ENCODE peak calls at places on chromosome 12, in eight cellular contexts. O is CD8-positive, alpha-beta memory T cell; R is effector memory CD4-positive, alpha-beta T cell; S is SK-N-MC; K is lung; U is adipocyte; Y is PC-3; H is sigmoid colon. G is an unnamed sample.

GRCh38 chr12:27964123-27964522 is 8.4 kb downstream of the PTHLH start:
- DNase-seq in O (no peak), R (no peak), S (no peak), K (no peak), U (no peak), Y (peak), H (no peak), G (no peak)

GRCh38 chr12:47811581-47812484 is 7.9 kb downstream of the HDAC7 start:
- DNase-seq in O (no peak), R (no peak), S (no peak), K (no peak), U (peak), Y (no peak), H (peak), G (peak)

GRCh38 chr12:3342051-3342450 is 149.0 kb upstream of the PRMT8 start:
- DNase-seq in O (no peak), R (no peak), S (no peak), K (no peak), U (peak), Y (peak), H (no peak), G (no peak)

GRCh38 chr12:69679119-69679518 is 20.0 kb downstream of the BEST3 start:
- DNase-seq in O (no peak), R (no peak), S (no peak), K (no peak), U (no peak), Y (peak), H (no peak), G (no peak)

GRCh38 chr12:4810219-4810671 is 90.0 kb downstream of the GALNT8 start:
- DNase-seq in O (no peak), R (no peak), S (no peak), K (no peak), U (no peak), Y (no peak), H (no peak), G (no peak)

GRCh38 chr12:4355843-4356327 is 23.6 kb downstream of the FGF23 start:
- DNase-seq in O (peak), R (peak), S (no peak), K (no peak), U (peak), Y (peak), H (no peak), G (no peak)

GRCh38 chr12:69168828-69169227 is 70.5 kb upstream of the CPSF6 start:
- DNase-seq in O (no peak), R (no peak), S (no peak), K (no peak), U (no peak), Y (no peak), H (no peak), G (no peak)

GRCh38 chr12:46131729-46132128 is 137.1 kb downstream of the SLC38A1 start:
- DNase-seq in O (no peak), R (no peak), S (no peak), K (no peak), U (no peak), Y (peak), H (no peak), G (no peak)

GRCh38 chr12:93784339-93785086 is 107.3 kb downstream of the CRADD start:
- DNase-seq in O (no peak), R (peak), S (no peak), K (no peak), U (peak), Y (peak), H (peak), G (peak)

GRCh38 chr12:99436584-99436983 is 211.0 kb upstream of the GARIN6 start:
- DNase-seq in O (no peak), R (no peak), S (no peak), K (no peak), U (no peak), Y (no peak), H (no peak), G (no peak)

GRCh38 chr12:68686262-68686594 is 550 bp upstream of the NUP107 start:
- DNase-seq in O (no peak), R (no peak), S (no peak), K (no peak), U (no peak), Y (no peak), H (no peak), G (no peak)

GRCh38 chr12:5904441-5904840 is 40.6 kb downstream of the ANO2 start:
- DNase-seq in O (no peak), R (no peak), S (no peak), K (no peak), U (no peak), Y (no peak), H (no peak), G (no peak)

GRCh38 chr12:54018608-54018984 is 9.6 kb upstream of the HOXC6 start:
- DNase-seq in O (no peak), R (no peak), S (no peak), K (no peak), U (no peak), Y (no peak), H (no peak), G (no peak)
- H3K4me3 ChIP-seq in O (no peak), R (no peak), S (peak), K (no peak), U (peak), Y (peak), H (peak), G (peak)

DNA sequence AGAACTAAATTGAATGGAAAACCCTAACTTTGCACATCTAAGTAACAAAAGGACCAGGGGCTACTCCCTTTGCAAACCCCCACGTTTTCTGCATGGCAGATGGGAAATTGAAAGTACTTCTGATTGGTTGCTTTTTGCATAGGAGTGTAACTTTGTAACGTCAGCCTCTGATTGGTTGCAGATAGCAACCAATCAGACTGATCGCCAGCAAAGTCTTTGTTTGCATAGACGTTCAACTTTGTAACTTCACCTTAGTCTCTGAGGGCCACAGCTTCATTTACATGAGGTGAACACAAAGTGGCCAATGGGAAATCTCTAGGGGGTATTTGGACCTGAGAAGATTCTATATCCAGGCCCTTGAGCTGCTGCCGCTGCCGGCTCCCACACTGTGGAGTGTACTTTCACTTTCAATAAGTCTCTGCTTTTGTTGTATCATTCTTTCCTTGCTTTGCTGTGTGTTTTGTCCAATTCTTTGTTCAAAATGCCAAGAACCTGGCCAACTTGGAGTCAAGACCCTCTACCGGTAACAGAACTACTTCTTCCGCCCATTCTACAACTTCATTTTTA is 102.5 kb upstream of the PRICKLE1 start:
- DNase-seq in O (no peak), R (no peak), S (no peak), K (no peak), U (no peak), Y (no peak), H (no peak), G (no peak)
- H3K4me3 ChIP-seq in O (no peak), R (no peak), S (no peak), K (no peak), U (peak), Y (no peak), H (peak), G (no peak)

GRCh38 chr12:53107122-53107521 is 3.8 kb downstream of the SOAT2 start:
- DNase-seq in O (no peak), R (no peak), S (no peak), K (no peak), U (no peak), Y (no peak), H (no peak), G (no peak)
- H3K4me3 ChIP-seq in O (no peak), R (no peak), S (no peak), K (no peak), U (no peak), Y (no peak), H (no peak), G (no peak)

DNA sequence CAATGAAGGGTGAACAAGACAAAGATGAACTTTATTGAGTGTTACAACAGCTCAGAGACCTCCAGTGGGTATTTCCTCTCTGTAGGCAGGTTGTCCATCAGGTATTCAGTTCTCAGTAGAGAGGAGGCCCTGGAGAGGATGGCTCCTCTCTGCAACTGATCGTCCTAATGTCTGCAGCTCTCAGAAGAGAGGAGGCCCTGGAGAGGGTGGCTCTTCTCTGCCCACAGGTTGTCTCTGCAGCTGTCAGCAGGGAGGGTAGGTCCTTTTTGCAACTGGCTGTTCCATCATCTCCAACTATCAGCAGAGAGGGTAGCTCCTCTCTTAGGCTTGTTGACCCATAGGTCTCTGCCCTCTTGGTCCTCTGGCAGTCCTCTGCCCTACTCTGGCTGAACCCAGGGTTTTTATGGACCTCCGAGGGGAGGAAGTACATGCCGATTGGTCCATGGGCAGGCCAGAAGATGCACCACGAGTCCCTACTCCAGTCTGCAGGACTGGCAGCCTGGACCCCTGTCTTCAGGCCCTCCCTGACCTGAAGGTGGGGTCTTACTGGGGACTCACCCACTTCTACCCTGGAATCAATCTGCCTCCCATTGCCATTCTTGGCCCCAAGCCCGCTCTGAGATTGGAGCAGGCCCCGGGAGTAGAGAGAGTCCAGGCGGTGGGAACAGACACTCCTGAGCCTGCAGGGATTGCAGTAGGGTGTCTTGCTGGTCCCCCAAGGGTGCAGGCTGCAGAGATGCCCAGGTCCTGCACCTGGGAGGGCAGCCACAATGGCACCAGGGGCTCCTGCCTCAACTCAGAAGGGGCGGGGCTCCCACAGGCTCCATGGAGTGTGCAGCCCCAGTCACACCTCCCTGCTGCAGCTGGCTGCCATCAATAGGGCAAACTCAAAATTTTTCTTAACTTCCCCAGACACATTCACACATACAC is 2.3 kb downstream of the TMEM116 start:
- DNase-seq in O (no peak), R (no peak), S (no peak), K (no peak), U (no peak), Y (no peak), H (no peak), G (no peak)
- H3K4me3 ChIP-seq in O (peak), R (no peak), S (no peak), K (no peak), U (no peak), Y (no peak), H (no peak), G (no peak)

DNA sequence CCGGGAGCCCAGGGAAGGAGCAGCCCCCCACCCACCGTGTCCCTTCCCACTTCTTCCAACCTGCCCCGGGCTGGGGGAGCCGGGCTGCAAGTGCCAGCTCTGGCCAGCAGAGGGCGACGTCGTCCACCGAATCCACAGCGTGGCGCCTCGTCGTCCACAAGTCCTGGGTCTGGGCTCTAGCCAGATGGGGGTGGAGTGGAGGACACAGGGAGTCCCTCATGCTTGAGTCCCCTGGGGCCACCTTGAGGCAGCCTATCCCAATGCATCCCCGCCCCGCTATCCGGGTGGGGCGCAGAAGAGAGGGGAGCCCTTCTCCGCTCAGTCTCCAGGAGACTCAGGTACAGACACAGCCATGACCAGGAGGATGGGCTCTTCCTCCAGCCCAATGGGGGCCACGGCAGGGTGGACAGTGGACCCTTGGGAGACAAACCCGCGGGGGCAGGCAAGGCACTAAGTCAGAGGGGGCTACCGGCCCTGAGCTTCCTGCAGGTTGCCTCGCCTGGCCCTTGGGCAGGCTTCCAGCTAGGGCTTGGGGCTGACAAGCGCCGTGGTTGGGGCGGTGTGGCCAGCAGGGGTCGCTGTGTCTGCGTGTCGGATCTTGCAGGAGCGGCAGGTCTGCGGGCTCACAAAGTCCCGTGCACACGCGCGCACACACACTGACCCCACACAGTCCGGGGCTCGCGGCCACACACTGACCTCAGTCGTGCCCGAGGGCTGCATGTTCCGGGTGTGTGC is 5.5 kb downstream of the AQP5 start:
- DNase-seq in O (peak), R (peak), S (no peak), K (peak), U (peak), Y (peak), H (peak), G (peak)
- H3K4me3 ChIP-seq in O (peak), R (peak), S (peak), K (no peak), U (peak), Y (peak), H (peak), G (peak)

GRCh38 chr12:114045333-114045732 is 79.2 kb upstream of the RBM19 start:
- DNase-seq in O (no peak), R (no peak), S (no peak), K (no peak), U (no peak), Y (no peak), H (no peak), G (no peak)
- H3K4me3 ChIP-seq in O (no peak), R (no peak), S (no peak), K (no peak), U (no peak), Y (no peak), H (no peak), G (no peak)

GRCh38 chr12:116288735-116289134 is 11.2 kb upstream of the MED13L start:
- DNase-seq in O (no peak), R (no peak), S (no peak), K (no peak), U (no peak), Y (no peak), H (no peak), G (no peak)

GRCh38 chr12:116287850-116288301 is 10.4 kb upstream of the MED13L start:
- DNase-seq in O (no peak), R (no peak), S (no peak), K (no peak), U (no peak), Y (peak), H (no peak), G (no peak)

GRCh38 chr12:116282371-116283286 is 5.1 kb upstream of the MED13L start:
- DNase-seq in O (no peak), R (no peak), S (no peak), K (no peak), U (no peak), Y (no peak), H (no peak), G (no peak)

GRCh38 chr12:116280590-116281290 is 3.2 kb upstream of the MED13L start:
- DNase-seq in O (no peak), R (no peak), S (no peak), K (no peak), U (no peak), Y (peak), H (no peak), G (no peak)

DNA sequence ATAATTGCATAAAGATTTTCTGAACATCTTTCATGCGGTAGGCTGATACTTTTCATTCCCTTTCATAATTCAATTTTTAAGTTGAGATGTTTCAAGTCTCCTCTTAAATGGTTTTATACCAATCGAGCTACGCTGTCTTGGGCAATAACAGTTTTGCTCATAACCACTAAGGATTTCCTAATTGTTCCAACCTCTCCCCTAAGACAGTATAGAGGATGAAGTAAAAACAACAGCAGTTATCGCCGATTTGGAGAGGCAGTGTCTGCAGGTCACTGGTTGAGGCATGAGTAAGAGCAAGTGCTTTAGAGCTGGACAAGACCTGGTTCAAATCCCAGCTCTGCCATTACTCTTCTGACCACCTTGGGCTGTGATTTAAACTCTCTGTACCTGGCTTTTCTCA is 6.9 kb upstream of the MED13L start:
- DNase-seq in O (no peak), R (no peak), S (no peak), K (no peak), U (no peak), Y (no peak), H (no peak), G (peak)
- H3K4me3 ChIP-seq in O (no peak), R (no peak), S (no peak), K (no peak), U (no peak), Y (no peak), H (no peak), G (no peak)

DNA sequence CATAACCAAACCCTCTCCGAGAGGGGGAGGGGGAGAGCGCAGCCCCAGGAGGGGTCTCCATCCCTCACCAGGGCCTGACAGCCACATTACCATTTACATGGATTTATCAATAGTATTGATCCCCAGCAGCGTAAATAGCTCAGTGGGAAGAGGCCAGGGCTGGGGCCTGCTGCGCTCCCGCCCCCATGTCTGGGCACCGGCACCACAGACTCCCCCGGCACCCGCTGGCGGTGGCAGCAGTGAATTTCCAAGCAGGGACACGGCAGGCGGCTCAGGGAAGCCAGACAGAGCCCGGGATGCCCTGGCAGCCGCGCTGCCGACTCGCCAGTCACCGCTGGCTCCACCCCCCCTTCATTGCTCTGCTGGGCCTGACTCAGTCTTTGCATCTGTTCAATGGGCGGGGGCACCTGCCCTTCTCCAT is 2.3 kb downstream of the NCOR2 start:
- DNase-seq in O (no peak), R (no peak), S (no peak), K (no peak), U (peak), Y (no peak), H (no peak), G (no peak)
- H3K4me3 ChIP-seq in O (no peak), R (peak), S (peak), K (peak), U (peak), Y (peak), H (peak), G (peak)

G was measured in skeletal muscle cell.